ENCODE peak calls at places on chromosomes 2 and 18, in six cellular contexts. F is OCI-LY7, S is keratinocyte, G is HFF-Myc, E is transverse colon, C is GM06990. Z is an unnamed sample.

GRCh38 chr2:45741451-45741850 is 90.0 kb downstream of the PRKCE start:
- DNase-seq in F (no peak), S (no peak), G (no peak), E (no peak), C (no peak), Z (no peak)

GRCh38 chr2:2703792-2704191 is 372.7 kb upstream of the MYT1L start:
- DNase-seq in F (no peak), S (no peak), G (no peak), E (no peak), C (no peak), Z (no peak)

GRCh38 chr18:1014496-1014895 is 109.8 kb downstream of the ADCYAP1 start:
- DNase-seq in F (no peak), S (no peak), G (no peak), E (no peak), C (no peak), Z (no peak)

GRCh38 chr2:203580846-203581245 is 45.7 kb upstream of the RAPH1 start:
- DNase-seq in F (no peak), S (no peak), G (no peak), E (no peak), C (no peak), Z (no peak)

GRCh38 chr2:117555965-117556364 is 258.5 kb upstream of the DDX18 start:
- DNase-seq in F (no peak), S (no peak), G (no peak), E (no peak), C (no peak), Z (no peak)

GRCh38 chr2:143121079-143121478 is 8.1 kb upstream of the ARHGAP15 start:
- DNase-seq in F (peak; percentile 65), S (no peak), G (no peak), E (no peak), C (no peak), Z (no peak)

GRCh38 chr2:232361646-232362045 is 16.9 kb upstream of the ALPP start:
- DNase-seq in F (no peak), S (no peak), G (no peak), E (no peak), C (no peak), Z (no peak)

GRCh38 chr2:135257383-135258090 is 205.4 kb downstream of the RAB3GAP1 start:
- DNase-seq in F (no peak), S (no peak), G (peak; percentile 41), E (no peak), C (no peak), Z (no peak)

GRCh38 chr2:207711750-207712487 is 479 bp downstream of the CCNYL1 start:
- DNase-seq in F (peak; percentile 76), S (no peak), G (no peak), E (peak; percentile 70), C (peak; percentile 76), Z (peak; percentile 60)

GRCh38 chr2:238152811-238153688 is 5.7 kb upstream of the ERFE start:
- DNase-seq in F (no peak), S (no peak), G (no peak), E (no peak), C (no peak), Z (no peak)

GRCh38 chr2:204881519-204882111 is 336.3 kb downstream of the PARD3B start:
- DNase-seq in F (no peak), S (no peak), G (no peak), E (no peak), C (no peak), Z (no peak)

GRCh38 chr2:105143467-105144127 is 97.9 kb upstream of the GPR45 start:
- DNase-seq in F (no peak), S (peak; percentile 11), G (no peak), E (no peak), C (no peak), Z (peak; percentile 53)

GRCh38 chr2:67985586-67985985 is 77.2 kb downstream of the C1D start:
- DNase-seq in F (no peak), S (no peak), G (no peak), E (no peak), C (no peak), Z (no peak)

GRCh38 chr2:88069117-88069516 is 1.5 kb downstream of the SMYD1 start:
- DNase-seq in F (no peak), S (no peak), G (no peak), E (no peak), C (no peak), Z (no peak)

GRCh38 chr2:56175779-56176178 is 8.0 kb upstream of the CCDC85A start:
- DNase-seq in F (no peak), S (no peak), G (no peak), E (no peak), C (no peak), Z (no peak)

GRCh38 chr2:144091622-144092021 is 428.3 kb downstream of the ZEB2 start:
- DNase-seq in F (no peak), S (no peak), G (no peak), E (no peak), C (no peak), Z (no peak)

GRCh38 chr2:168466190-168466737 is 10.2 kb downstream of the CERS6 start:
- DNase-seq in F (no peak), S (no peak), G (no peak), E (no peak), C (no peak), Z (no peak)

GRCh38 chr2:108949316-108950299 is 39.4 kb downstream of the EDAR start:
- DNase-seq in F (no peak), S (no peak), G (peak; percentile 7), E (peak; percentile 34), C (no peak), Z (no peak)

GRCh38 chr18:51006061-51006818 is 23.8 kb upstream of the SMAD4 start:
- DNase-seq in F (no peak), S (no peak), G (no peak), E (no peak), C (no peak), Z (no peak)

GRCh38 chr2:127428057-127428814 is 10.0 kb downstream of the PROC start:
- DNase-seq in F (no peak), S (no peak), G (no peak), E (no peak), C (no peak), Z (no peak)

GRCh38 chr2:77054938-77055337 is 467.2 kb downstream of the LRRTM4 start:
- DNase-seq in F (no peak), S (no peak), G (no peak), E (no peak), C (no peak), Z (no peak)

GRCh38 chr2:221553333-221553732 is 18.8 kb downstream of the EPHA4 start:
- DNase-seq in F (no peak), S (no peak), G (no peak), E (no peak), C (no peak), Z (no peak)

GRCh38 chr18:3305354-3305762 is 43.4 kb downstream of the MYL12B start:
- DNase-seq in F (no peak), S (peak; percentile 92), G (peak; percentile 96), E (no peak), C (no peak), Z (peak; percentile 40)

GRCh38 chr18:3306391-3306790 is 44.5 kb downstream of the MYL12B start:
- DNase-seq in F (no peak), S (no peak), G (no peak), E (no peak), C (no peak), Z (no peak)

GRCh38 chr18:3305933-3306332 is 44.0 kb downstream of the MYL12B start:
- DNase-seq in F (no peak), S (no peak), G (no peak), E (no peak), C (no peak), Z (no peak)

DNA sequence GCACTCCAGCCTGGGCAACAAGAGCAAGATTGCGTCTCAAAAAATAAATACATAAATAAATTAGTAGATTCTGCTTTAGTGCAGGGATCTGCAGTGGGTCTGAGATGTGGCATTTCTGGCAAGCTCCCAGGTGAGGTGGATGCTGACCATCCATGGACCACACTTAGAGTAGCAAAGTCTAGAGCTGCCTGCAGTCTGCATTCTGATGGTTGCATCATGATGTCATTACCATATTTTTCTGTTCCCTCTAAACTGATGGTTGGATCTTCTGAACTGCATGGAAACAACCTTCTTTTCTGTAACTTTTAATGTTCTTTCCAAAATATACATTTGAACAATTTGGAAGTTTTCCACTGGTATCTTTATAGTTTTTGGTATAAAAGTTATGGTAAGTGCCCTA is 42.9 kb downstream of the MYL12B start:
- DNase-seq in F (no peak), S (no peak), G (no peak), E (no peak), C (no peak), Z (no peak)
- TF ChIP-seq CTCF in F (no peak), S (no peak), G (no peak), E (no peak), C (no peak), Z (no peak)

GRCh38 chr2:69296421-69296820 is 90.6 kb downstream of the GFPT1 start:
- DNase-seq in F (no peak), S (no peak), G (no peak), E (no peak), C (no peak), Z (no peak)

GRCh38 chr2:69299772-69300516 is 87.1 kb downstream of the GFPT1 start:
- DNase-seq in F (no peak), S (no peak), G (no peak), E (no peak), C (no peak), Z (no peak)

GRCh38 chr2:69298862-69299261 is 88.2 kb downstream of the GFPT1 start:
- DNase-seq in F (no peak), S (no peak), G (no peak), E (no peak), C (no peak), Z (no peak)

GRCh38 chr2:69297216-69297615 is 89.8 kb downstream of the GFPT1 start:
- DNase-seq in F (no peak), S (no peak), G (no peak), E (no peak), C (no peak), Z (no peak)

GRCh38 chr2:69298261-69298660 is 88.8 kb downstream of the GFPT1 start:
- DNase-seq in F (no peak), S (peak; percentile 49), G (peak; percentile 66), E (no peak), C (no peak), Z (no peak)
- TF ChIP-seq CTCF in F (no peak), S (no peak), G (no peak), E (no peak), C (no peak), Z (no peak)

GRCh38 chr2:217142649-217143266 is 282.9 kb upstream of the TNP1 start:
- DNase-seq in F (peak; percentile 34), S (no peak), G (peak; percentile 12), E (peak; percentile 10), C (no peak), Z (no peak)
- TF ChIP-seq CTCF in F (peak; percentile 95), S (peak; percentile 66), G (peak; percentile 68), E (peak; percentile 19), C (peak; percentile 66), Z (peak; percentile 58)

DNA sequence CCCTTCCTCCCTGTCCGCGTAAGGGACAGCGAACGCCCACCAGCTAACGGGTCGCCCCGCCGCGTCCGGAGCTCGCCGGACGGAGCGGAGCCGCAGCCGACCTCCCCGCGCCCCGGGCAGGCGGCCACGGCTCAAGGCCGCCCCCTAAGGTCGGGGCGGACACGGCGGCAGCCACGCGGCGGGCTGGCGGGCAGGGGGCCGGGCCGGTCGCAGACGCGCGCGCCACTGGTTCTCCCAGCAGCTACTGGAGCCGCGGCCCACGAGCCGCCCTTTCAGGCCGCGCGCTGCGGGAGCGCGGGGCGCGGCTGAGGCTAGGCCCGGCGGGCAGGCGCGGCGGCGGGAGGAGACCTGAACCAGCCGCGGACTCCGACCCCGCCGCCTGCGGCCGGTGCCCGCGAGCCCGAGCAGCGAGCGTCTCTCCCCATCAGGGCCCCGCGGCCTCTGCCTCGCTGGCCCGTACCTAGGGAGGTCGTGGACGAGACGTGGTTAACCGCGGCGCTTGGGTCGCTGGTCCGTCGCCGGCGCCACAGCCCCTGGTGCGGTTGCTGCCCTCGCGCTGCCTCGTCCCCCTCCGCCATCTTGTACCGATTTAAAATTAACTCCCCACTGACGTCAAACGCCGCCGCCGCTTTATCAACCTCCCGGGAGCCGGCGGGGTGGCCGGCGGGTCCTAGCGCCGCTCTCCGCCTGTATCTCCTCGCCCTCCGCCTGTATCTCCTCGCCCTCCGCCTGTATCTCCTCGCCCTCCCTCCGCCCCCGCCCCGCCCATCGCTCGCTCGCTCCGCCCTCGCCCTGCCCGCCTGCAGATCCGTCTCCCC is at the start of gene ATL2:
- DNase-seq in F (peak; percentile 96), S (no peak), G (no peak), E (peak; percentile 98), C (peak; percentile 96), Z (peak; percentile 96)
- TF ChIP-seq CTCF in F (peak; percentile 39), S (peak; percentile 75), G (no peak), E (no peak), C (peak; percentile 11), Z (peak; percentile 88)

Z was measured in GM13977.